ENCODE peak calls at places on chromosomes 12 and 14, in six cellular contexts. P is GM12878, R is HepG2, M is HCT116, Q is K562, S is H1. K is an unnamed sample.

GRCh38 chr14:71410578-71411279 is 503.5 kb downstream of the PCNX1 start:
- DNase-seq in P (no peak), R (no peak), M (no peak), Q (no peak), S (no peak), K (no peak)

GRCh38 chr12:5170894-5171293 is 127.2 kb downstream of the KCNA5 start:
- DNase-seq in P (no peak), R (no peak), M (no peak), Q (no peak), S (no peak), K (no peak)

GRCh38 chr12:15208871-15209656 is 12.2 kb downstream of the RERG start:
- DNase-seq in P (no peak), R (no peak), M (no peak), Q (no peak), S (no peak), K (no peak)

GRCh38 chr12:20367731-20368652 is at the start of gene PDE3A:
- DNase-seq in P (no peak), R (no peak), M (peak; percentile 39), Q (no peak), S (peak; percentile 44), K (peak; percentile 93)

GRCh38 chr12:22683131-22683530 is 58.2 kb downstream of the ETNK1 start:
- DNase-seq in P (no peak), R (peak; percentile 19), M (no peak), Q (no peak), S (no peak), K (no peak)

GRCh38 chr12:124737040-124737419 is 126.6 kb downstream of the SCARB1 start:
- DNase-seq in P (no peak), R (no peak), M (no peak), Q (no peak), S (no peak), K (no peak)

GRCh38 chr14:20512139-20512905 is 7.0 kb downstream of the RNASE10 start:
- DNase-seq in P (no peak), R (no peak), M (no peak), Q (no peak), S (no peak), K (no peak)

GRCh38 chr14:31275731-31276130 is 68.1 kb upstream of the HECTD1 start:
- DNase-seq in P (no peak), R (no peak), M (peak; percentile 34), Q (no peak), S (no peak), K (no peak)

GRCh38 chr12:124713436-124714082 is 146.1 kb upstream of the NCOR2 start:
- DNase-seq in P (peak; percentile 93), R (no peak), M (no peak), Q (no peak), S (no peak), K (no peak)

GRCh38 chr12:58341791-58342190 is 400.4 kb downstream of the ATP23 start:
- DNase-seq in P (no peak), R (no peak), M (no peak), Q (no peak), S (no peak), K (no peak)

GRCh38 chr14:46820291-46820690 is 168.7 kb upstream of the RPL10L start:
- DNase-seq in P (no peak), R (no peak), M (no peak), Q (peak; percentile 3), S (no peak), K (no peak)

DNA sequence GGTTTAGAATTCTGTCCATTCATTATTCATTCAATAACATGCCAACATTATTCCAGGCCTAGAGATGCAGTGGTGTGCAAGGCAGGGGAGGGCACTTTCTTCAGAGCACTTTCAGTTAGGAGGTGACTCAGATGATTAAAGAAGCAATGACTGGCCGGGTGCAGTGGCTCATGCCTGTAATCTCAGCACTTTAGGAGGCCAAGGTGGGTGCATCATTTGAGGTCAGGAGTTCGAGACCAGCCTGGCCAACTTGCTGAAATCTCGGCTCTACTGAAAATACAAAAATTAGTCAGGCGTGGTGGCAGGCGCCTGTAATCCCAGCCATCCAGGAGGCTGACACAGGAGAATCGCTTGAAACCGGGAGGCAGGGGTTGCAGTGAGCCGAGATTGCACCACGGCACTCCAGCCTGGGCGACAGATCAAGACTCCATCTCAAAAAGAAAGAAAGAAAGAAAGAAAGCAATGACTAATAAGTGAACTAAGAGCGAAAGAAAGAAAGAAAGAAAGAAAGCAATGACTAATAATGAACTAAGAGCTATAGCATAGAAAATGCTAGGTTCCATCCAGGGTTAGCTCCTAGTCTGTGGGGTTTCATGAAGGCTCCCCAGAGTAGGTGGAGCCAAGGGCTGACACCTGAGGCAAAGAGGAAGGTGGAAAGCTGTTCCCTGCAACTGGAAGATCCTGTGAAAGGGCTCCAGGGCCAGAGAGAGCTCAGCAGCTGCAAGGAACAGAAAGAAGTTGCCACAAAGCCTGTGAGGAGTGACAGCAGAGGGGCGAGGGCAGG is 334.5 kb downstream of the CACNA1C start:
- DNase-seq in P (no peak), R (no peak), M (no peak), Q (no peak), S (no peak), K (no peak)
- TF ChIP-seq ZNF274 in P (no peak), R (no peak), M (no peak), Q (no peak), S (no peak), K (no peak)

DNA sequence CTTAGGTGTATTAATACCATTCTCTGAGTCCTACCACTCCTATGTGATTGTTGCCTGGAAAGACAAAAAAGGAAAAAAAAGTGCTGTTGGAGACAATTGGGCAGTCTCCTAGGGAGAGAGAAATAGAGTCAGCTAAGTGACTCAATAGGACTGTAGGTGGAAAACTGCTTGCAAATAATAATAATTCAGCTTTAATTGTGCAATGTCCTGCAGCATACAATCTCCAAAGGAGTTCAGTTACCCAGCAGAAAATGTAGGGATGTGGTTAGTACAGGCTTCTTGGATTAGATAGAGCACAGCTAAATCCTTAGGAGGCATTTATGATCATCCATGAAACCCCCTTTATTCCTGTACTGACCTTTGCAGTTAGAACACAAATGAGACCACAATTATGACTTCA is 3.0 kb upstream of the SRSF9 start:
- DNase-seq in P (no peak), R (no peak), M (no peak), Q (no peak), S (no peak), K (no peak)
- H3K4me1 ChIP-seq in P (peaks cover 8% of the 10 kb centered on the region), R (peaks cover 47% of the 10 kb centered on the region), M (peaks cover 74% of the 10 kb centered on the region), Q (peaks cover 35% of the 10 kb centered on the region), S (no peaks in the 10 kb centered on the region), K (no peaks in the 10 kb centered on the region)

GRCh38 chr14:37081220-37081619 is 91.2 kb downstream of the SLC25A21 start:
- DNase-seq in P (no peak), R (no peak), M (peak; percentile 93), Q (no peak), S (no peak), K (no peak)
- TF ChIP-seq ZNF274 in P (no peak), R (no peak), M (no peak), Q (no peak), S (no peak), K (no peak)

GRCh38 chr12:114666746-114667668 is 17.0 kb downstream of the TBX3 start:
- DNase-seq in P (no peak), R (peak; percentile 23), M (no peak), Q (no peak), S (no peak), K (no peak)
- H3K4me1 ChIP-seq in P (no peaks in the 10 kb centered on the region), R (peaks cover 47% of the 10 kb centered on the region), M (peaks cover 22% of the 10 kb centered on the region), Q (no peaks in the 10 kb centered on the region), S (peaks cover 5% of the 10 kb centered on the region), K (peaks cover 8% of the 10 kb centered on the region)

GRCh38 chr14:59239030-59239429 is 50.6 kb downstream of the DAAM1 start:
- DNase-seq in P (no peak), R (no peak), M (no peak), Q (no peak), S (no peak), K (no peak)
- TF ChIP-seq ZNF274 in P (no peak), R (no peak), M (no peak), Q (no peak), S (no peak), K (no peak)

GRCh38 chr12:64053117-64053516 is 169.0 kb downstream of the KICS2 start:
- DNase-seq in P (no peak), R (no peak), M (no peak), Q (no peak), S (no peak), K (no peak)
- H3K4me1 ChIP-seq in P (no peaks in the 10 kb centered on the region), R (no peaks in the 10 kb centered on the region), M (no peaks in the 10 kb centered on the region), Q (no peaks in the 10 kb centered on the region), S (no peaks in the 10 kb centered on the region), K (no peaks in the 10 kb centered on the region)

GRCh38 chr12:129772463-129773169 is 131.2 kb downstream of the TMEM132D start:
- DNase-seq in P (no peak), R (no peak), M (no peak), Q (no peak), S (no peak), K (peak; percentile 52)
- TF ChIP-seq ZNF274 in P (no peak), R (no peak), M (no peak), Q (no peak), S (no peak), K (no peak)

DNA sequence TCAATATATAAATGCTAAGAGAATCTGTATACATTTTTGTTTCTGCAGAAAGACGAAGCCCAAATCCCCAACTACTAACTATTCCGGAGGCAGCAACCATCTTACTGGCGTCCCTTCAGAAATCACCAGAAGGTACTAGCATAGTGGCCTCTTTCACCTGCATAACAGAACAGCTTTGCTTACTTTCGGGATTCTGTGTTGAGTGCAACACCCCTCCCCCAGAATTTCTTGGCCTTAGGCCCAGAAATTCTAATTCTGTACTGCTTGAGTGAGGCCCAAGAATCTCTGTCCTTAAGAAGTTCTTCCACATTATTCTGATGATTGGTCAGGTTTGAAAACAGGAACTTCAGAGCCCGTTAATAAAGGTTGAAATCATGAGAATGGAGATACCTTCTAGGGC is 2.9 kb downstream of the SPX start:
- DNase-seq in P (no peak), R (no peak), M (no peak), Q (no peak), S (no peak), K (no peak)
- H3K4me1 ChIP-seq in P (no peaks in the 10 kb centered on the region), R (no peaks in the 10 kb centered on the region), M (no peaks in the 10 kb centered on the region), Q (no peaks in the 10 kb centered on the region), S (no peaks in the 10 kb centered on the region), K (no peaks in the 10 kb centered on the region)

GRCh38 chr14:56488306-56488705 is 91.3 kb upstream of the TMEM260 start:
- DNase-seq in P (no peak), R (no peak), M (no peak), Q (no peak), S (no peak), K (no peak)

GRCh38 chr14:56494167-56494566 is 85.4 kb upstream of the TMEM260 start:
- DNase-seq in P (no peak), R (no peak), M (no peak), Q (no peak), S (no peak), K (no peak)

GRCh38 chr14:56490379-56490778 is 89.2 kb upstream of the TMEM260 start:
- DNase-seq in P (no peak), R (peak; percentile 29), M (peak; percentile 35), Q (peak; percentile 31), S (no peak), K (no peak)

GRCh38 chr14:56487761-56488160 is 91.8 kb upstream of the TMEM260 start:
- DNase-seq in P (no peak), R (no peak), M (no peak), Q (no peak), S (no peak), K (no peak)

GRCh38 chr14:56491299-56492285 is 88.0 kb upstream of the TMEM260 start:
- DNase-seq in P (peak; percentile 11), R (peak; percentile 49), M (peak; percentile 79), Q (peak; percentile 41), S (peak; percentile 71), K (peak; percentile 78)
- TF ChIP-seq ZNF274 in P (no peak), R (no peak), M (no peak), Q (no peak), S (no peak), K (no peak)

K was measured in NT2/D1.